ENCODE peak calls at places on chromosomes 3 and 15, in nine cellular contexts. One of them, this sample, is unnamed.

GRCh38 chr15:49494842-49495241 is 71.8 kb downstream of the FGF7 start:
- DNase-seq in breast epithelium: no peak
- DNase-seq in right cardiac atrium: no peak
- DNase-seq in CD8-positive, alpha-beta memory T cell: no peak
- DNase-seq in cardiac fibroblast: peak; percentile 28
- DNase-seq in IMR-90: no peak
- DNase-seq in uterus: no peak
- DNase-seq in mucosa of descending colon: no peak
- DNase-seq in spleen: no peak
- DNase-seq in this sample: no peak

GRCh38 chr3:53821631-53822068 is 24.6 kb downstream of the CHDH start:
- DNase-seq in breast epithelium: no peak
- DNase-seq in right cardiac atrium: no peak
- DNase-seq in CD8-positive, alpha-beta memory T cell: no peak
- DNase-seq in cardiac fibroblast: peak; percentile 3
- DNase-seq in IMR-90: peak; percentile 22
- DNase-seq in uterus: no peak
- DNase-seq in mucosa of descending colon: peak; percentile 20
- DNase-seq in spleen: no peak
- DNase-seq in this sample: no peak

GRCh38 chr3:126014252-126014651 is 45.3 kb downstream of the ROPN1B start:
- DNase-seq in breast epithelium: no peak
- DNase-seq in right cardiac atrium: no peak
- DNase-seq in CD8-positive, alpha-beta memory T cell: no peak
- DNase-seq in cardiac fibroblast: peak; percentile 38
- DNase-seq in IMR-90: peak; percentile 54
- DNase-seq in uterus: peak; percentile 33
- DNase-seq in mucosa of descending colon: peak; percentile 7
- DNase-seq in spleen: no peak
- DNase-seq in this sample: peak; percentile 19

GRCh38 chr15:101138913-101139880 is 112.7 kb downstream of the CHSY1 start:
- DNase-seq in breast epithelium: no peak
- DNase-seq in right cardiac atrium: no peak
- DNase-seq in CD8-positive, alpha-beta memory T cell: no peak
- DNase-seq in cardiac fibroblast: no peak
- DNase-seq in IMR-90: peak; percentile 62
- DNase-seq in uterus: no peak
- DNase-seq in mucosa of descending colon: no peak
- DNase-seq in spleen: peak; percentile 54
- DNase-seq in this sample: peak; percentile 74

GRCh38 chr3:128984596-128984995 is 9.3 kb downstream of the CFAP92 start:
- DNase-seq in breast epithelium: no peak
- DNase-seq in right cardiac atrium: no peak
- DNase-seq in CD8-positive, alpha-beta memory T cell: no peak
- DNase-seq in cardiac fibroblast: peak; percentile 32
- DNase-seq in IMR-90: peak; percentile 73
- DNase-seq in uterus: no peak
- DNase-seq in mucosa of descending colon: no peak
- DNase-seq in spleen: no peak
- DNase-seq in this sample: no peak

GRCh38 chr15:60000113-60000823 is 3.8 kb upstream of the FOXB1 start:
- DNase-seq in breast epithelium: no peak
- DNase-seq in right cardiac atrium: no peak
- DNase-seq in CD8-positive, alpha-beta memory T cell: no peak
- DNase-seq in cardiac fibroblast: no peak
- DNase-seq in IMR-90: no peak
- DNase-seq in uterus: no peak
- DNase-seq in mucosa of descending colon: no peak
- DNase-seq in spleen: no peak
- DNase-seq in this sample: no peak

GRCh38 chr15:36356978-36357582 is 222.3 kb upstream of the CDIN1 start:
- DNase-seq in breast epithelium: no peak
- DNase-seq in right cardiac atrium: peak; percentile 13
- DNase-seq in CD8-positive, alpha-beta memory T cell: no peak
- DNase-seq in cardiac fibroblast: peak; percentile 68
- DNase-seq in IMR-90: peak; percentile 82
- DNase-seq in uterus: peak; percentile 39
- DNase-seq in mucosa of descending colon: no peak
- DNase-seq in spleen: no peak
- DNase-seq in this sample: peak; percentile 81

GRCh38 chr3:107710851-107711250 is 188.1 kb downstream of the BBX start:
- DNase-seq in breast epithelium: peak; percentile 34
- DNase-seq in right cardiac atrium: peak; percentile 51
- DNase-seq in CD8-positive, alpha-beta memory T cell: no peak
- DNase-seq in cardiac fibroblast: peak; percentile 69
- DNase-seq in IMR-90: peak; percentile 46
- DNase-seq in uterus: peak; percentile 28
- DNase-seq in mucosa of descending colon: no peak
- DNase-seq in spleen: no peak
- DNase-seq in this sample: peak; percentile 12

GRCh38 chr15:68210409-68210756 is 5.3 kb upstream of the CALML4 start:
- DNase-seq in breast epithelium: no peak
- DNase-seq in right cardiac atrium: no peak
- DNase-seq in CD8-positive, alpha-beta memory T cell: no peak
- DNase-seq in cardiac fibroblast: no peak
- DNase-seq in IMR-90: no peak
- DNase-seq in uterus: no peak
- DNase-seq in mucosa of descending colon: no peak
- DNase-seq in spleen: peak; percentile 59
- DNase-seq in this sample: no peak

GRCh38 chr3:195259146-195259563 is 11.8 kb downstream of the XXYLT1 start:
- DNase-seq in breast epithelium: no peak
- DNase-seq in right cardiac atrium: no peak
- DNase-seq in CD8-positive, alpha-beta memory T cell: no peak
- DNase-seq in cardiac fibroblast: peak; percentile 63
- DNase-seq in IMR-90: peak; percentile 32
- DNase-seq in uterus: no peak
- DNase-seq in mucosa of descending colon: no peak
- DNase-seq in spleen: peak; percentile 79
- DNase-seq in this sample: no peak

GRCh38 chr3:157436583-157437300 is at the start of gene PTX3:
- DNase-seq in breast epithelium: peak; percentile 20
- DNase-seq in right cardiac atrium: peak; percentile 44
- DNase-seq in CD8-positive, alpha-beta memory T cell: no peak
- DNase-seq in cardiac fibroblast: peak; percentile 97
- DNase-seq in IMR-90: peak; percentile 94
- DNase-seq in uterus: peak; percentile 23
- DNase-seq in mucosa of descending colon: no peak
- DNase-seq in spleen: no peak
- DNase-seq in this sample: peak; percentile 77

GRCh38 chr15:73994912-73995622 is 551 bp downstream of the PML start:
- DNase-seq in breast epithelium: peak; percentile 31
- DNase-seq in right cardiac atrium: no peak
- DNase-seq in CD8-positive, alpha-beta memory T cell: peak; percentile 23
- DNase-seq in cardiac fibroblast: no peak
- DNase-seq in IMR-90: no peak
- DNase-seq in uterus: peak; percentile 49
- DNase-seq in mucosa of descending colon: peak; percentile 45
- DNase-seq in spleen: peak; percentile 91
- DNase-seq in this sample: no peak

GRCh38 chr15:29348308-29348914 is 78.8 kb upstream of the NSMCE3 start:
- DNase-seq in breast epithelium: peak; percentile 50
- DNase-seq in right cardiac atrium: peak; percentile 25
- DNase-seq in CD8-positive, alpha-beta memory T cell: no peak
- DNase-seq in cardiac fibroblast: no peak
- DNase-seq in IMR-90: no peak
- DNase-seq in uterus: peak; percentile 42
- DNase-seq in mucosa of descending colon: no peak
- DNase-seq in spleen: no peak
- DNase-seq in this sample: no peak

GRCh38 chr15:35669457-35670045 is 123.6 kb upstream of the DPH6 start:
- DNase-seq in breast epithelium: no peak
- DNase-seq in right cardiac atrium: no peak
- DNase-seq in CD8-positive, alpha-beta memory T cell: no peak
- DNase-seq in cardiac fibroblast: peak; percentile 38
- DNase-seq in IMR-90: peak; percentile 33
- DNase-seq in uterus: no peak
- DNase-seq in mucosa of descending colon: no peak
- DNase-seq in spleen: no peak
- DNase-seq in this sample: no peak

GRCh38 chr15:99454941-99455795 is 110.6 kb upstream of the MEF2A start:
- DNase-seq in breast epithelium: peak; percentile 68
- DNase-seq in right cardiac atrium: peak; percentile 95
- DNase-seq in CD8-positive, alpha-beta memory T cell: no peak
- DNase-seq in cardiac fibroblast: peak; percentile 96
- DNase-seq in IMR-90: peak; percentile 98
- DNase-seq in uterus: peak; percentile 87
- DNase-seq in mucosa of descending colon: no peak
- DNase-seq in spleen: no peak
- DNase-seq in this sample: peak; percentile 77

GRCh38 chr3:183560607-183561006 is 5.1 kb upstream of the KLHL6 start:
- DNase-seq in breast epithelium: no peak
- DNase-seq in right cardiac atrium: no peak
- DNase-seq in CD8-positive, alpha-beta memory T cell: no peak
- DNase-seq in cardiac fibroblast: peak; percentile 23
- DNase-seq in IMR-90: no peak
- DNase-seq in uterus: no peak
- DNase-seq in mucosa of descending colon: peak; percentile 55
- DNase-seq in spleen: no peak
- DNase-seq in this sample: no peak

GRCh38 chr3:15063238-15063637 is 1.9 kb downstream of the MRPS25 start:
- DNase-seq in breast epithelium: no peak
- DNase-seq in right cardiac atrium: no peak
- DNase-seq in CD8-positive, alpha-beta memory T cell: no peak
- DNase-seq in cardiac fibroblast: no peak
- DNase-seq in IMR-90: no peak
- DNase-seq in uterus: no peak
- DNase-seq in mucosa of descending colon: no peak
- DNase-seq in spleen: no peak
- DNase-seq in this sample: no peak
- H3K4me3 ChIP-seq in breast epithelium: peak overlapping the region; percentile 89
- H3K4me3 ChIP-seq in right cardiac atrium: no peak overlapping the region
- H3K4me3 ChIP-seq in CD8-positive, alpha-beta memory T cell: no peak overlapping the region
- H3K4me3 ChIP-seq in cardiac fibroblast: no peak overlapping the region
- H3K4me3 ChIP-seq in IMR-90: no peak overlapping the region
- H3K4me3 ChIP-seq in uterus: no peak overlapping the region
- H3K4me3 ChIP-seq in mucosa of descending colon: no peak overlapping the region
- H3K4me3 ChIP-seq in spleen: no peak overlapping the region
- H3K4me3 ChIP-seq in this sample: no peak overlapping the region

DNA sequence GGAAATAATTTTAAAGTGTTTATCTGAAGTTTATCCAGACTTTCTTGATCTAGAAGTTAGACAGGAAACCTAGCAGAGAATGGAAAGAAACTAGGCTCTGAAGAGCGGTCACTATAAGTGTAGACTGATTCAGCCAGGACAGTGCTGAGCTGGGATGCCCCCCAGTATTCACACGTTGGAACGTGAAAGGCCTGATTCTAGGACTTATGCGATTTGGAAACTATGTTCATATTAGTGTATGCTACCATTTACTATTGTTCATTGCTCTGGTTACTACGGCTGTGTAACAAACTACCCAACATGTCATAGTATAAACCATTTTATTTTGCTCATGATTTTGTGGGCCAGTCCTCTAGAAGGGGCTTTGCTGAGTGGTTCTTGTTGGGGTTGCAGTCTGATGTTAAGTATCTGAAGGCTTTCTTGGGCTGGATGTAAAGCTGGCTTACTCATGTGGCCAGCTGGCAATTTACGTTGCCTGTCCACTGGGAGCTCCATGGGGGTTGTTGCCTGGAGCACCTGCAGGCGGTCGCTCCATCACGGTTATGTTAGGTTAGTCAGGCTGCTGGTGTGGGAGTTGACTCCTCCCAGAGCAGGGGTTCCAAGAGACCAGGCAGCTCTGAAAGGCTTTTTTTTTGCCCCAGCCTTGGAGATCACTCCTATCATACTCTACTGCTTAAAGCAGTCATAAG is 97.9 kb downstream of the NR1D2 start:
- DNase-seq in breast epithelium: no peak
- DNase-seq in right cardiac atrium: no peak
- DNase-seq in CD8-positive, alpha-beta memory T cell: no peak
- DNase-seq in cardiac fibroblast: no peak
- DNase-seq in IMR-90: no peak
- DNase-seq in uterus: no peak
- DNase-seq in mucosa of descending colon: no peak
- DNase-seq in spleen: no peak
- DNase-seq in this sample: no peak
- H3K4me3 ChIP-seq in breast epithelium: peak overlapping the region; percentile 14
- H3K4me3 ChIP-seq in right cardiac atrium: no peak overlapping the region
- H3K4me3 ChIP-seq in CD8-positive, alpha-beta memory T cell: no peak overlapping the region
- H3K4me3 ChIP-seq in cardiac fibroblast: no peak overlapping the region
- H3K4me3 ChIP-seq in IMR-90: no peak overlapping the region
- H3K4me3 ChIP-seq in uterus: peak overlapping the region; percentile 16
- H3K4me3 ChIP-seq in mucosa of descending colon: no peak overlapping the region
- H3K4me3 ChIP-seq in spleen: no peak overlapping the region
- H3K4me3 ChIP-seq in this sample: no peak overlapping the region

GRCh38 chr3:143847787-143848631 is at the start of gene SLC9A9:
- DNase-seq in breast epithelium: no peak
- DNase-seq in right cardiac atrium: no peak
- DNase-seq in CD8-positive, alpha-beta memory T cell: peak; percentile 26
- DNase-seq in cardiac fibroblast: peak; percentile 86
- DNase-seq in IMR-90: peak; percentile 79
- DNase-seq in uterus: peak; percentile 16
- DNase-seq in mucosa of descending colon: peak; percentile 32
- DNase-seq in spleen: peak; percentile 78
- DNase-seq in this sample: peak; percentile 47
- H3K4me3 ChIP-seq in breast epithelium: peak within 1 kb of the TSS; percentile 71
- H3K4me3 ChIP-seq in right cardiac atrium: peak within 1 kb of the TSS; percentile 96
- H3K4me3 ChIP-seq in CD8-positive, alpha-beta memory T cell: peak within 1 kb of the TSS; percentile 63
- H3K4me3 ChIP-seq in cardiac fibroblast: peak within 1 kb of the TSS; percentile 59
- H3K4me3 ChIP-seq in IMR-90: peak within 1 kb of the TSS; percentile 70
- H3K4me3 ChIP-seq in uterus: peak within 1 kb of the TSS; percentile 64
- H3K4me3 ChIP-seq in mucosa of descending colon: peak within 1 kb of the TSS; percentile 12
- H3K4me3 ChIP-seq in spleen: peak within 1 kb of the TSS; percentile 60
- H3K4me3 ChIP-seq in this sample: peak within 1 kb of the TSS; percentile 64

DNA sequence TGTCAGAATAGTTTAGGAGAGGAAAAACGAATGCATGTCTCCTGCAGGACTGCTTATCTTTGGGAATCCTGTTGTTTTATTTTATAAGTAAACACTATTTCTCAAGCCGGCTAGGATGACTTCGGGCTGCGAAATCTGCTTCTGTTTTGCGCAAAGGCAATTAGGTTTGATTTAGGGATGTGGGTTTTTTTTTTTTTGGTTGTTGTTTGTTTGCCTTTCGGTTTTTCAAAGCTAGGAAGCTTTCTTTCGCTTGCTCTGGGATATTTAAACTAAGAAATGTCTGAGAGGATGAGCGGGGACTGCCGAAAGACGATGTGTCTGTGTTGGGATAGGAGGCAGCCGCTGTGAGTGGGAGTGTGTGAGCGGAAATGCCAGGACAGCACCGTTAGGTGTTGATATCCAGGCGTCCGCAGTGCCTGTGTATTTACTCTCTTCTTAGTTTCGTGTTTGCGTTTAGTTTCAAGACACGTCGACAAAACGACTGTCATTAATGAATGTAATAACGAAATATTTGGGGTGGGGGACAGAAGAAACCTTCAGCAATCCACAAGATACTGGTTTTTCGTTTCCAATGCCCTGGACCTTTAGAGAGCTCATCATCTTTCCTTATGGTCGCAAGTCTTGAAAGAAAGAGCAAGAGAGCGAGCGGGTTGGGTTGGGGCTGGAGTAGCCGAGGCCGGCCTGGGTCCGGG is 620 bp downstream of the ISL2 start:
- DNase-seq in breast epithelium: no peak
- DNase-seq in right cardiac atrium: no peak
- DNase-seq in CD8-positive, alpha-beta memory T cell: peak; percentile 17
- DNase-seq in cardiac fibroblast: peak; percentile 36
- DNase-seq in IMR-90: peak; percentile 55
- DNase-seq in uterus: no peak
- DNase-seq in mucosa of descending colon: peak; percentile 30
- DNase-seq in spleen: no peak
- DNase-seq in this sample: no peak
- H3K4me3 ChIP-seq in breast epithelium: peak overlapping the region; percentile 53
- H3K4me3 ChIP-seq in right cardiac atrium: no peak overlapping the region
- H3K4me3 ChIP-seq in CD8-positive, alpha-beta memory T cell: peak overlapping the region; percentile 1
- H3K4me3 ChIP-seq in cardiac fibroblast: no peak overlapping the region
- H3K4me3 ChIP-seq in IMR-90: peak overlapping the region; percentile 68
- H3K4me3 ChIP-seq in uterus: no peak overlapping the region
- H3K4me3 ChIP-seq in mucosa of descending colon: no peak overlapping the region
- H3K4me3 ChIP-seq in spleen: peak overlapping the region; percentile 27
- H3K4me3 ChIP-seq in this sample: no peak overlapping the region

This sample was measured in astrocyte of the cerebellum.